ENCODE peak calls at places on chromosomes 4 and X, in six cellular contexts. Z is IMR-90, S is adrenal gland, F is heart left ventricle, E is left lung, D is fibroblast of lung. P is an unnamed sample.

GRCh38 chr4:188190461-188190860 is 51.2 kb downstream of the TRIML1 start:
- DNase-seq in Z (peak; percentile 13), S (no peak), F (no peak), E (no peak), D (no peak), P (no peak)

GRCh38 chr4:153079824-153080486 is 124.3 kb upstream of the TRIM2 start:
- DNase-seq in Z (no peak), S (no peak), F (no peak), E (no peak), D (no peak), P (no peak)

GRCh38 chrX:151448509-151448908 is 51.5 kb downstream of the VMA21 start:
- DNase-seq in Z (no peak), S (no peak), F (no peak), E (no peak), D (no peak), P (no peak)

GRCh38 chr4:182978152-182978827 is 61.1 kb upstream of the DCTD start:
- DNase-seq in Z (peak; percentile 62), S (no peak), F (no peak), E (no peak), D (peak; percentile 88), P (no peak)

GRCh38 chr4:142355417-142355930 is 490.6 kb downstream of the INPP4B start:
- DNase-seq in Z (no peak), S (no peak), F (no peak), E (no peak), D (peak; percentile 34), P (no peak)

GRCh38 chr4:8912506-8912905 is 40.9 kb upstream of the HMX1 start:
- DNase-seq in Z (no peak), S (no peak), F (no peak), E (no peak), D (no peak), P (no peak)

GRCh38 chr4:168917150-168917779 is 92.8 kb downstream of the CBR4 start:
- DNase-seq in Z (peak; percentile 54), S (no peak), F (no peak), E (no peak), D (peak; percentile 29), P (no peak)

GRCh38 chr4:52919451-52919850 is 57.3 kb downstream of the RASL11B start:
- DNase-seq in Z (no peak), S (no peak), F (no peak), E (no peak), D (no peak), P (no peak)

GRCh38 chrX:19760345-19760744 is 127.1 kb downstream of the SH3KBP1 start:
- DNase-seq in Z (no peak), S (no peak), F (no peak), E (no peak), D (peak; percentile 8), P (no peak)

GRCh38 chr4:71184195-71184781 is 154.5 kb upstream of the SLC4A4 start:
- DNase-seq in Z (peak; percentile 75), S (peak; percentile 33), F (peak; percentile 12), E (peak; percentile 37), D (peak; percentile 69), P (peak; percentile 66)

GRCh38 chr4:52192697-52193096 is 141.6 kb downstream of the SPATA18 start:
- DNase-seq in Z (no peak), S (no peak), F (no peak), E (no peak), D (no peak), P (no peak)

GRCh38 chrX:38799995-38800394 is 1.3 kb upstream of the MID1IP1 start:
- DNase-seq in Z (no peak), S (no peak), F (no peak), E (no peak), D (no peak), P (no peak)

GRCh38 chr4:101711590-101712255 is 78.8 kb upstream of the BANK1 start:
- DNase-seq in Z (no peak), S (no peak), F (no peak), E (no peak), D (no peak), P (no peak)

GRCh38 chrX:1215123-1215823 is 2.8 kb upstream of the CRLF2 start:
- DNase-seq in Z (no peak), S (no peak), F (no peak), E (no peak), D (no peak), P (no peak)

GRCh38 chr4:177107288-177107901 is 202.3 kb upstream of the NEIL3 start:
- DNase-seq in Z (no peak), S (no peak), F (no peak), E (no peak), D (peak; percentile 40), P (no peak)

GRCh38 chr4:177100307-177100706 is 209.4 kb upstream of the NEIL3 start:
- DNase-seq in Z (no peak), S (no peak), F (no peak), E (no peak), D (no peak), P (no peak)

GRCh38 chr4:177108708-177109107 is 201.0 kb upstream of the NEIL3 start:
- DNase-seq in Z (peak; percentile 68), S (no peak), F (no peak), E (no peak), D (peak; percentile 37), P (no peak)

GRCh38 chr4:177109769-177110168 is 199.9 kb upstream of the NEIL3 start:
- DNase-seq in Z (no peak), S (no peak), F (no peak), E (no peak), D (no peak), P (no peak)

GRCh38 chr4:177105526-177105925 is 204.1 kb upstream of the NEIL3 start:
- DNase-seq in Z (no peak), S (no peak), F (no peak), E (no peak), D (no peak), P (no peak)
- H3K4me1 ChIP-seq in Z (no peaks in the 10 kb centered on the region), S (no peaks in the 10 kb centered on the region), F (no peaks in the 10 kb centered on the region), E (no peaks in the 10 kb centered on the region), D (no peaks in the 10 kb centered on the region), P (no peaks in the 10 kb centered on the region)

DNA sequence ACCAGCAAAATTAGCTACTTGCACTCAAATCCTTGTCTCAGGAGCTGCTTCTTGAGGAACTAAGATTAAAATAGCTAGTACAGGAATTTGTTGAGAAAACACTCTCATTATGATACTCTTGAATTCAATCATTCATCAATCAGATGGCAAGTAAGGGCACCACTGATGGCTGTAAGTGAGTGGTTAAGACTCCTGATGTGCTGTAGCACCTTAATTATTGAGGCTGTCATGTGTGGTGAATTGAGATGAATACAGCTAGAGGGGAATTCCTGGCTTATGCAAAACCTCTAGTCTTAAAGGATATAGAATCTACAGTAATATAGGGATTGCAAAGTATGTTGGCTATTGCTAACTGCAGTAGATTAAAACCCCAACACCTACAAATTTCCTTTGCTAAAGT is 509.1 kb downstream of the IQCM start:
- DNase-seq in Z (no peak), S (no peak), F (no peak), E (no peak), D (no peak), P (no peak)
- H3K9me3 ChIP-seq in Z (no peaks in the 10 kb centered on the region), S (no peaks in the 10 kb centered on the region), F (no peaks in the 10 kb centered on the region), E (no peaks in the 10 kb centered on the region), D (no peaks in the 10 kb centered on the region), P (no peaks in the 10 kb centered on the region)

GRCh38 chr4:184286346-184286745 is 68.7 kb upstream of the ENPP6 start:
- DNase-seq in Z (no peak), S (no peak), F (no peak), E (no peak), D (no peak), P (no peak)

GRCh38 chr4:184284336-184284690 is 66.6 kb upstream of the ENPP6 start:
- DNase-seq in Z (no peak), S (no peak), F (no peak), E (no peak), D (no peak), P (no peak)

GRCh38 chr4:184282895-184283654 is 65.4 kb upstream of the ENPP6 start:
- DNase-seq in Z (no peak), S (no peak), F (no peak), E (no peak), D (no peak), P (no peak)

GRCh38 chr4:184283659-184284335 is 66.1 kb upstream of the ENPP6 start:
- DNase-seq in Z (no peak), S (no peak), F (no peak), E (no peak), D (no peak), P (no peak)

DNA sequence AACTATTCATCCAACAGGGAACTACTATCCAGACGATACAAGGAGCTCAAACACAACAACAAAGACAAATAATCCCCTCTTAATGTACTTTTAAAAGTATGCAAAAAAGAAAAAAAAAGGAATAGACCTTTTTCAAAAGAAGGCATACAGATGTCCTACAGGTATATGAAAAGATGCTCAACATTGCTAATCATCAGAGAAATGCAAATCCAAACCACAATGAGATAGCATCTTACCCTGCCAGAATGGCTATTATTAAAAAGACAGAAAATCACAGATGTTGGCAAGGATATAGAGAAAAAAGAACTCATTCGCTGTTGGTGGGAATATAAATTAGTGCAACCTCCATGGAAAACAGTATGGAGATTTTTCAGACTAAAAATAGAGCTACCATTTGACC is 67.1 kb upstream of the ENPP6 start:
- DNase-seq in Z (no peak), S (no peak), F (no peak), E (no peak), D (no peak), P (no peak)
- H3K4me1 ChIP-seq in Z (peaks cover 4% of the 10 kb centered on the region), S (peaks cover 21% of the 10 kb centered on the region), F (no peaks in the 10 kb centered on the region), E (peaks cover 12% of the 10 kb centered on the region), D (peaks cover 2% of the 10 kb centered on the region), P (peaks cover 3% of the 10 kb centered on the region)

DNA sequence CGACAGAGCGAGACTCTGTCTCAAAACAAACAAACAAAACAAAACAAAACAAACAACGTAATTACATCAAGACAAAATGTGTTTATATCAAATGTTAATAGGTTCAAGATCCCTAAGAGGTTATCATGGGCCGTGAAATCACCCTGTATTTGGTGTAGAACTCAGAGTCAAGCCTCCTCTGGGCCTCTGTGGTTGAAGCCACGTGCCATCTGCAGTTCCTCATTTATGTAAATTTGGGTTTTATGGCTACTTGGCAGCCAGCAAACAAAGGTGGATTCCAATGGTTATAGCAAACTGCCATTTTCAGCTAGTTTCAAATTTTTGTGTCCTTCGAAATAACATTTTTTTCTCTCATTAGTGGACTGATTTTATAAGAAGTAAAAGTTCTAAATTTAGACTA is 16.4 kb downstream of the NSDHL start:
- DNase-seq in Z (no peak), S (no peak), F (no peak), E (no peak), D (no peak), P (no peak)
- H3K9me3 ChIP-seq in Z (no peaks in the 10 kb centered on the region), S (no peaks in the 10 kb centered on the region), F (no peaks in the 10 kb centered on the region), E (no peaks in the 10 kb centered on the region), D (no peaks in the 10 kb centered on the region), P (no peaks in the 10 kb centered on the region)

GRCh38 chr4:10015140-10015753 is 6.0 kb downstream of the SLC2A9 start:
- DNase-seq in Z (peak; percentile 42), S (peak; percentile 61), F (no peak), E (no peak), D (peak; percentile 39), P (no peak)
- H3K4me1 ChIP-seq in Z (no peaks in the 10 kb centered on the region), S (peaks cover 6% of the 10 kb centered on the region), F (peaks cover 11% of the 10 kb centered on the region), E (peaks cover 4% of the 10 kb centered on the region), D (peaks cover 4% of the 10 kb centered on the region), P (peaks cover 9% of the 10 kb centered on the region)

DNA sequence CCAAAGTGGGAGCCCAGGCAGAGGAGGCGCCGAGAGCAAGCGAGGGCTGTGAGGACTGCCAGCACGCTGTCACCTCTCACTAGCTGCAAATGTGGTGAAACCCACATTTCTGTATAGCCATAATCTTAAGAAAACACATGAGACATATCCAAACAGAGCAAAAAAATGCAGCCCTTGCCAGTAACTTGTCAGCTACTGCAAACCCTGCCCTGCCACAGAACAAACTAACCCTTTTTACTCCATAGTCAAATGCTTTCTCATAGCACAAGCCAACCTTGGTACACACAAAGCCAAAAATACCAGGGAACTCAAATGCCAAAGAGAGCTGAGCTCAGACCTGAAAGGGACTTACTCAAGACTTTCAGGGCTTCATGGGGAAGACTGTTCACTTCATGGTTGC is 14.9 kb upstream of the NXF3 start:
- DNase-seq in Z (no peak), S (no peak), F (no peak), E (no peak), D (peak; percentile 36), P (no peak)
- H3K9me3 ChIP-seq in Z (peaks cover 4% of the 10 kb centered on the region), S (no peaks in the 10 kb centered on the region), F (no peaks in the 10 kb centered on the region), E (peaks cover 7% of the 10 kb centered on the region), D (no peaks in the 10 kb centered on the region), P (peaks cover 5% of the 10 kb centered on the region)